ENCODE peak calls at places on chromosome 4, in eight cellular contexts. V is ascending aorta, U is MCF 10A, P is tibial nerve, K is astrocyte of the spinal cord, M is activated B cell treated with CpG ODN at 0.5 μM for 24 hours, L is fibroblast of lung, O is A549. A is an unnamed sample.

GRCh38 chr4:93203708-93204107 is 624.8 kb upstream of the ATOH1 start:
- DNase-seq in V (no peak), U (peak; percentile 0), P (no peak), K (no peak), M (no peak), L (peak; percentile 1), O (no peak), A (no peak)

GRCh38 chr4:15004701-15005301 is 2.5 kb downstream of the CPEB2 start:
- DNase-seq in V (peak; percentile 53), U (peak; percentile 81), P (peak; percentile 71), K (peak; percentile 75), M (peak; percentile 40), L (peak; percentile 75), O (no peak), A (peak; percentile 54)

GRCh38 chr4:40682298-40683101 is 52.8 kb upstream of the RBM47 start:
- DNase-seq in V (no peak), U (no peak), P (no peak), K (no peak), M (no peak), L (no peak), O (no peak), A (no peak)

GRCh38 chr4:31575504-31575903 is 855.3 kb downstream of the PCDH7 start:
- DNase-seq in V (no peak), U (no peak), P (no peak), K (no peak), M (no peak), L (no peak), O (no peak), A (no peak)

GRCh38 chr4:7705062-7705461 is 234.6 kb downstream of the AFAP1 start:
- DNase-seq in V (no peak), U (no peak), P (no peak), K (no peak), M (no peak), L (no peak), O (no peak), A (no peak)

GRCh38 chr4:23877758-23878229 is 12.1 kb downstream of the PPARGC1A start:
- DNase-seq in V (no peak), U (peak; percentile 45), P (no peak), K (peak; percentile 78), M (no peak), L (peak; percentile 89), O (no peak), A (no peak)

GRCh38 chr4:128220286-128221235 is 67.1 kb downstream of the PGRMC2 start:
- DNase-seq in V (no peak), U (peak; percentile 59), P (no peak), K (peak; percentile 75), M (no peak), L (peak; percentile 88), O (peak; percentile 18), A (no peak)

GRCh38 chr4:94036964-94037363 is 170.7 kb upstream of the SMARCAD1 start:
- DNase-seq in V (no peak), U (peak; percentile 70), P (no peak), K (peak; percentile 16), M (no peak), L (no peak), O (no peak), A (no peak)

GRCh38 chr4:40909363-40909876 is 159.7 kb downstream of the NSUN7 start:
- DNase-seq in V (no peak), U (peak; percentile 90), P (no peak), K (peak; percentile 77), M (no peak), L (peak; percentile 90), O (no peak), A (no peak)

GRCh38 chr4:40912455-40913055 is 162.8 kb downstream of the NSUN7 start:
- DNase-seq in V (no peak), U (no peak), P (no peak), K (no peak), M (no peak), L (no peak), O (no peak), A (no peak)

GRCh38 chr4:165864228-165864627 is 8.8 kb upstream of the TLL1 start:
- DNase-seq in V (no peak), U (peak; percentile 39), P (no peak), K (no peak), M (no peak), L (no peak), O (no peak), A (no peak)
- TF ChIP-seq CTCF in V (no peak), U (peak; percentile 22), P (no peak), K (no peak), M (no peak), L (no peak), O (peak; percentile 18), A (no peak)

GRCh38 chr4:133584714-133585113 is 435.6 kb downstream of the PCDH10 start:
- DNase-seq in V (no peak), U (no peak), P (no peak), K (no peak), M (no peak), L (no peak), O (no peak), A (no peak)
- TF ChIP-seq CTCF in V (no peak), U (no peak), P (no peak), K (no peak), M (no peak), L (no peak), O (no peak), A (no peak)

DNA sequence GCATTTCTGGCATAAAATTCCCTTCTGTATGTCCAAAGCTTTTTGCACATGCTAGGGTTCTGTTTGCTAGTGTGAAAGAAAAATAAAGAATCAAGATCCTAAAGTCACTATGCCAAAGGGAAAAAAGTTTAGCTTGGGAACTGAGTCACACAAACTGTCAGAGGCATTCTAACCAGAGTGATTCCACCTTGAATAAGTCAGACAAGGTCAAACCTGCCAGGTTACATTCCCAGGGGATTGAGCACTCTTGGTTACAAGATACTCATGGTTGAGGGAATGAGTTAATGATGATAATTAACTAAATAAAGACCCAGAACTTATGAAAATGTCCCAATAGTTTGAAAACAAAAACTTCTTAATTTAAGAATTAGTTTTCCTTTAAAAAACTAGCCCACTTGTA is 13.7 kb upstream of the UGT2B17 start:
- DNase-seq in V (no peak), U (no peak), P (no peak), K (no peak), M (no peak), L (no peak), O (no peak), A (no peak)
- TF ChIP-seq CTCF in V (no peak), U (no peak), P (no peak), K (no peak), M (no peak), L (no peak), O (no peak), A (no peak)

GRCh38 chr4:2281575-2282343 is 19.9 kb upstream of the MXD4 start:
- DNase-seq in V (no peak), U (peak; percentile 47), P (no peak), K (no peak), M (peak; percentile 57), L (no peak), O (no peak), A (no peak)
- TF ChIP-seq CTCF in V (no peak), U (peak; percentile 8), P (no peak), K (peak; percentile 6), M (no peak), L (peak; percentile 28), O (no peak), A (no peak)

GRCh38 chr4:115851918-115852766 is 738.7 kb upstream of the NDST4 start:
- DNase-seq in V (no peak), U (peak; percentile 71), P (peak; percentile 45), K (peak; percentile 58), M (no peak), L (peak; percentile 17), O (no peak), A (no peak)
- TF ChIP-seq CTCF in V (no peak), U (peak; percentile 45), P (no peak), K (peak; percentile 64), M (no peak), L (no peak), O (peak; percentile 20), A (no peak)

GRCh38 chr4:182265881-182266280 is 22.7 kb downstream of the TENM3 start:
- DNase-seq in V (no peak), U (peak; percentile 54), P (no peak), K (no peak), M (no peak), L (no peak), O (no peak), A (no peak)
- TF ChIP-seq CTCF in V (no peak), U (peak; percentile 20), P (no peak), K (no peak), M (no peak), L (no peak), O (no peak), A (no peak)

A was measured in omental fat pad.